ENCODE peak calls at places on chromosomes 1 and 21, in four cellular contexts. J, O, E and W are unnamed samples.

GRCh38 chr1:182603646-182604127 is 502 bp downstream of the RGS16 start:
- DNase-seq in J (no peak), O (no peak), E (no peak), W (no peak)

GRCh38 chr1:45394342-45394741 is 54.1 kb upstream of the MUTYH start:
- DNase-seq in J (no peak), O (no peak), E (no peak), W (no peak)

GRCh38 chr1:201376107-201376463 is 1.4 kb downstream of the TNNT2 start:
- DNase-seq in J (no peak), O (no peak), E (no peak), W (no peak)

GRCh38 chr1:74455390-74455789 is 57.0 kb downstream of the LRRC53 start:
- DNase-seq in J (no peak), O (no peak), E (no peak), W (no peak)

GRCh38 chr1:200665851-200666250 is 3.9 kb downstream of the DDX59 start:
- DNase-seq in J (no peak), O (no peak), E (no peak), W (no peak)

GRCh38 chr1:55070291-55070690 is 30.9 kb downstream of the PCSK9 start:
- DNase-seq in J (no peak), O (peak), E (no peak), W (no peak)

GRCh38 chr1:118304722-118305344 is 119.8 kb upstream of the SPAG17 start:
- DNase-seq in J (no peak), O (no peak), E (peak), W (no peak)

GRCh38 chr21:43965911-43966585 is 46.1 kb upstream of the TRAPPC10 start:
- DNase-seq in J (no peak), O (no peak), E (no peak), W (no peak)

GRCh38 chr1:54342764-54343687 is 63.2 kb downstream of the SSBP3 start:
- DNase-seq in J (no peak), O (peak), E (no peak), W (no peak)

GRCh38 chr1:41488599-41488905 is 4.1 kb upstream of the EDN2 start:
- DNase-seq in J (no peak), O (no peak), E (no peak), W (no peak)

GRCh38 chr1:225845633-225846259 is 35.8 kb downstream of the EPHX1 start:
- DNase-seq in J (no peak), O (no peak), E (peak), W (peak)

GRCh38 chr1:244106837-244107491 is 55.9 kb downstream of the ZBTB18 start:
- DNase-seq in J (no peak), O (no peak), E (no peak), W (no peak)

GRCh38 chr1:168636642-168637111 is 60.3 kb downstream of the XCL1 start:
- DNase-seq in J (no peak), O (peak), E (no peak), W (no peak)

GRCh38 chr1:156160000-156160743 is 6.8 kb downstream of the SEMA4A start:
- DNase-seq in J (no peak), O (no peak), E (no peak), W (no peak)

GRCh38 chr1:31573261-31573660 is 3.1 kb upstream of the TINAGL1 start:
- DNase-seq in J (peak), O (no peak), E (no peak), W (no peak)

GRCh38 chr1:59901770-59902388 is 24.7 kb downstream of the CYP2J2 start:
- DNase-seq in J (no peak), O (no peak), E (no peak), W (no peak)

GRCh38 chr1:163202833-163203451 is at the start of gene RGS5:
- DNase-seq in J (no peak), O (no peak), E (no peak), W (no peak)

GRCh38 chr1:162328507-162328906 is 48.1 kb downstream of the SPATA46 start:
- DNase-seq in J (no peak), O (no peak), E (no peak), W (no peak)

GRCh38 chr21:35616090-35616489 is 444.2 kb downstream of the SETD4 start:
- DNase-seq in J (no peak), O (peak), E (no peak), W (no peak)

GRCh38 chr1:19200281-19200604 is 9.8 kb downstream of the UBR4 start:
- DNase-seq in J (no peak), O (no peak), E (no peak), W (no peak)

GRCh38 chr1:182066934-182067333 is 5.4 kb upstream of the ZNF648 start:
- DNase-seq in J (no peak), O (no peak), E (no peak), W (no peak)

GRCh38 chr1:204829133-204829532 is 41.5 kb upstream of the NFASC start:
- DNase-seq in J (no peak), O (peak), E (no peak), W (peak)

GRCh38 chr21:31117046-31117916 is 79.0 kb upstream of the KRTAP19-8 start:
- DNase-seq in J (no peak), O (peak), E (no peak), W (no peak)

GRCh38 chr1:115838805-115839705 is 1.9 kb downstream of the NHLH2 start:
- DNase-seq in J (no peak), O (peak), E (peak), W (peak)

GRCh38 chr1:234933475-234933874 is 195.2 kb downstream of the TOMM20 start:
- DNase-seq in J (peak), O (peak), E (no peak), W (no peak)